ENCODE peak calls at places on chromosome 20, in six cellular contexts. One of them, this sample, is unnamed.

GRCh38 chr20:53364617-53365016 is 229.0 kb downstream of the ZNF217 start:
- DNase-seq in CMK: no peak
- DNase-seq in right cardiac atrium: no peak
- DNase-seq in PC-3: no peak
- DNase-seq in A172: no peak
- DNase-seq in myocyte: no peak
- DNase-seq in this sample: no peak

GRCh38 chr20:24425523-24425922 is 43.9 kb upstream of the SYNDIG1 start:
- DNase-seq in CMK: no peak
- DNase-seq in right cardiac atrium: no peak
- DNase-seq in PC-3: no peak
- DNase-seq in A172: no peak
- DNase-seq in myocyte: no peak
- DNase-seq in this sample: no peak

GRCh38 chr20:58891686-58892125 is 39.2 kb downstream of the GNAS start:
- DNase-seq in CMK: no peak
- DNase-seq in right cardiac atrium: peak
- DNase-seq in PC-3: peak
- DNase-seq in A172: no peak
- DNase-seq in myocyte: peak
- DNase-seq in this sample: peak

GRCh38 chr20:44309763-44310663 is 989 bp downstream of the FITM2 start:
- DNase-seq in CMK: peak
- DNase-seq in right cardiac atrium: peak
- DNase-seq in PC-3: peak
- DNase-seq in A172: peak
- DNase-seq in myocyte: peak
- DNase-seq in this sample: no peak

GRCh38 chr20:41300383-41300782 is 17.1 kb downstream of the ZHX3 start:
- DNase-seq in CMK: no peak
- DNase-seq in right cardiac atrium: no peak
- DNase-seq in PC-3: no peak
- DNase-seq in A172: no peak
- DNase-seq in myocyte: no peak
- DNase-seq in this sample: no peak

GRCh38 chr20:37749620-37750403 is 56.0 kb downstream of the CTNNBL1 start:
- DNase-seq in CMK: no peak
- DNase-seq in right cardiac atrium: no peak
- DNase-seq in PC-3: no peak
- DNase-seq in A172: no peak
- DNase-seq in myocyte: no peak
- DNase-seq in this sample: no peak

GRCh38 chr20:31606928-31607639 is 2.0 kb downstream of the ID1 start:
- DNase-seq in CMK: no peak
- DNase-seq in right cardiac atrium: peak
- DNase-seq in PC-3: peak
- DNase-seq in A172: peak
- DNase-seq in myocyte: peak
- DNase-seq in this sample: no peak

GRCh38 chr20:51327251-51327841 is 215.2 kb downstream of the NFATC2 start:
- DNase-seq in CMK: no peak
- DNase-seq in right cardiac atrium: no peak
- DNase-seq in PC-3: peak
- DNase-seq in A172: no peak
- DNase-seq in myocyte: peak
- DNase-seq in this sample: no peak

GRCh38 chr20:21100590-21101452 is 5.3 kb downstream of the LINC00237 start:
- DNase-seq in CMK: no peak
- DNase-seq in right cardiac atrium: peak
- DNase-seq in PC-3: no peak
- DNase-seq in A172: no peak
- DNase-seq in myocyte: no peak
- DNase-seq in this sample: no peak

GRCh38 chr20:21202284-21202683 is 76.4 kb downstream of the KIZ start:
- DNase-seq in CMK: no peak
- DNase-seq in right cardiac atrium: no peak
- DNase-seq in PC-3: peak
- DNase-seq in A172: peak
- DNase-seq in myocyte: peak
- DNase-seq in this sample: no peak

GRCh38 chr20:5864873-5865582 is 85.3 kb downstream of the TRMT6 start:
- DNase-seq in CMK: no peak
- DNase-seq in right cardiac atrium: no peak
- DNase-seq in PC-3: peak
- DNase-seq in A172: peak
- DNase-seq in myocyte: peak
- DNase-seq in this sample: no peak

GRCh38 chr20:10902836-10903410 is 229.1 kb upstream of the JAG1 start:
- DNase-seq in CMK: no peak
- DNase-seq in right cardiac atrium: no peak
- DNase-seq in PC-3: no peak
- DNase-seq in A172: no peak
- DNase-seq in myocyte: peak
- DNase-seq in this sample: no peak

GRCh38 chr20:63139856-63140255 is 76.1 kb downstream of the YTHDF1 start:
- DNase-seq in CMK: no peak
- DNase-seq in right cardiac atrium: no peak
- DNase-seq in PC-3: no peak
- DNase-seq in A172: no peak
- DNase-seq in myocyte: no peak
- DNase-seq in this sample: no peak

GRCh38 chr20:43516251-43516824 is 8.8 kb downstream of the L3MBTL1 start:
- DNase-seq in CMK: no peak
- DNase-seq in right cardiac atrium: no peak
- DNase-seq in PC-3: no peak
- DNase-seq in A172: no peak
- DNase-seq in myocyte: no peak
- DNase-seq in this sample: no peak

GRCh38 chr20:4637081-4637797 is 84.5 kb upstream of the PRND start:
- DNase-seq in CMK: no peak
- DNase-seq in right cardiac atrium: no peak
- DNase-seq in PC-3: peak
- DNase-seq in A172: peak
- DNase-seq in myocyte: no peak
- DNase-seq in this sample: no peak

GRCh38 chr20:23296841-23297701 is 53.5 kb upstream of the NXT1 start:
- DNase-seq in CMK: no peak
- DNase-seq in right cardiac atrium: peak
- DNase-seq in PC-3: no peak
- DNase-seq in A172: no peak
- DNase-seq in myocyte: no peak
- DNase-seq in this sample: no peak

GRCh38 chr20:35952480-35953410 is 1.6 kb downstream of the SCAND1 start:
- DNase-seq in CMK: no peak
- DNase-seq in right cardiac atrium: no peak
- DNase-seq in PC-3: peak
- DNase-seq in A172: no peak
- DNase-seq in myocyte: peak
- DNase-seq in this sample: no peak

GRCh38 chr20:11979306-11980128 is 61.8 kb downstream of the BTBD3 start:
- DNase-seq in CMK: no peak
- DNase-seq in right cardiac atrium: no peak
- DNase-seq in PC-3: no peak
- DNase-seq in A172: no peak
- DNase-seq in myocyte: no peak
- DNase-seq in this sample: no peak

GRCh38 chr20:62703853-62704228 is 4.8 kb upstream of the NTSR1 start:
- DNase-seq in CMK: no peak
- DNase-seq in right cardiac atrium: peak
- DNase-seq in PC-3: no peak
- DNase-seq in A172: peak
- DNase-seq in myocyte: no peak
- DNase-seq in this sample: no peak

GRCh38 chr20:364905-365794 is 15.4 kb upstream of the TRIB3 start:
- DNase-seq in CMK: no peak
- DNase-seq in right cardiac atrium: no peak
- DNase-seq in PC-3: peak
- DNase-seq in A172: peak
- DNase-seq in myocyte: no peak
- DNase-seq in this sample: peak